ENCODE peak calls at places on chromosomes 1 and 21, in five cellular contexts. One of them, this sample, is unnamed.

GRCh38 chr1:235865565-235866206 is 1.0 kb downstream of the LYST start:
- DNase-seq in mucosa of gallbladder: no peak
- DNase-seq in GM12865: no peak
- DNase-seq in epithelial cell of proximal tubule: no peak
- DNase-seq in IMR-90: no peak
- DNase-seq in this sample: peak

GRCh38 chr21:46424621-46425020 is 34.1 kb upstream of the DIP2A start:
- DNase-seq in epithelial cell of proximal tubule: no peak
- DNase-seq in mucosa of gallbladder: no peak
- DNase-seq in GM12865: no peak
- DNase-seq in IMR-90: no peak
- DNase-seq in this sample: no peak

GRCh38 chr1:2136836-2137235 is 57.7 kb downstream of the FAAP20 start:
- DNase-seq in GM12865: no peak
- DNase-seq in IMR-90: no peak
- DNase-seq in mucosa of gallbladder: no peak
- DNase-seq in epithelial cell of proximal tubule: no peak
- DNase-seq in this sample: no peak

GRCh38 chr1:208531003-208531750 is 287.0 kb upstream of the PLXNA2 start:
- DNase-seq in GM12865: no peak
- DNase-seq in epithelial cell of proximal tubule: no peak
- DNase-seq in IMR-90: no peak
- DNase-seq in mucosa of gallbladder: no peak
- DNase-seq in this sample: no peak

GRCh38 chr1:112247036-112247597 is 148.9 kb upstream of the CTTNBP2NL start:
- DNase-seq in epithelial cell of proximal tubule: no peak
- DNase-seq in IMR-90: no peak
- DNase-seq in mucosa of gallbladder: no peak
- DNase-seq in GM12865: no peak
- DNase-seq in this sample: no peak

GRCh38 chr1:154730251-154730650 is 122.3 kb upstream of the ADAR start:
- DNase-seq in mucosa of gallbladder: no peak
- DNase-seq in IMR-90: peak
- DNase-seq in epithelial cell of proximal tubule: no peak
- DNase-seq in GM12865: no peak
- DNase-seq in this sample: no peak

GRCh38 chr1:204461331-204462228 is 33.0 kb downstream of the PIK3C2B start:
- DNase-seq in mucosa of gallbladder: no peak
- DNase-seq in GM12865: peak
- DNase-seq in IMR-90: no peak
- DNase-seq in epithelial cell of proximal tubule: no peak
- DNase-seq in this sample: no peak

GRCh38 chr1:155623357-155623756 is 13.3 kb downstream of the MSTO1 start:
- DNase-seq in mucosa of gallbladder: no peak
- DNase-seq in epithelial cell of proximal tubule: no peak
- DNase-seq in GM12865: no peak
- DNase-seq in IMR-90: no peak
- DNase-seq in this sample: no peak

GRCh38 chr1:25033030-25033827 is 103.2 kb upstream of the RUNX3 start:
- DNase-seq in IMR-90: no peak
- DNase-seq in epithelial cell of proximal tubule: no peak
- DNase-seq in mucosa of gallbladder: no peak
- DNase-seq in GM12865: peak
- DNase-seq in this sample: no peak

GRCh38 chr1:205670611-205671430 is 9.5 kb downstream of the SLC45A3 start:
- DNase-seq in IMR-90: no peak
- DNase-seq in GM12865: no peak
- DNase-seq in epithelial cell of proximal tubule: no peak
- DNase-seq in mucosa of gallbladder: no peak
- DNase-seq in this sample: no peak

GRCh38 chr1:115337276-115337632 is 795 bp downstream of the NGF start:
- DNase-seq in epithelial cell of proximal tubule: no peak
- DNase-seq in IMR-90: no peak
- DNase-seq in GM12865: no peak
- DNase-seq in mucosa of gallbladder: no peak
- DNase-seq in this sample: no peak

GRCh38 chr1:72435025-72435424 is 152.7 kb upstream of the NEGR1 start:
- DNase-seq in mucosa of gallbladder: no peak
- DNase-seq in GM12865: peak
- DNase-seq in epithelial cell of proximal tubule: peak
- DNase-seq in IMR-90: peak
- DNase-seq in this sample: no peak